ENCODE peak calls at places on chromosomes 13 and 19, in four cellular contexts. A is mesendoderm, I is IMR-90, P is H1. H is an unnamed sample.

GRCh38 chr13:41651413-41652068 is 194.2 kb downstream of the RGCC start:
- DNase-seq in A (peak; percentile 47), I (no peak), P (no peak), H (no peak)

GRCh38 chr13:43529796-43530195 is 257.0 kb downstream of the ENOX1 start:
- DNase-seq in A (no peak), I (no peak), P (no peak), H (no peak)

GRCh38 chr19:17450264-17451075 is 2.0 kb upstream of the TMEM221 start:
- DNase-seq in A (no peak), I (no peak), P (no peak), H (no peak)

GRCh38 chr13:45207319-45207718 is 6.5 kb upstream of the KCTD4 start:
- DNase-seq in A (no peak), I (no peak), P (no peak), H (no peak)

GRCh38 chr13:40292108-40292507 is 374.3 kb downstream of the FOXO1 start:
- DNase-seq in A (no peak), I (no peak), P (no peak), H (no peak)

GRCh38 chr13:82627183-82627582 is 1255.1 kb downstream of the SLITRK1 start:
- DNase-seq in A (no peak), I (peak; percentile 91), P (no peak), H (no peak)

GRCh38 chr19:43455321-43456113 is 9.9 kb downstream of the LYPD3 start:
- DNase-seq in A (no peak), I (no peak), P (no peak), H (no peak)

GRCh38 chr13:27476943-27477681 is 26.7 kb upstream of the MTIF3 start:
- DNase-seq in A (no peak), I (peak; percentile 50), P (no peak), H (no peak)

GRCh38 chr19:55447421-55448174 is 4.5 kb upstream of the SHISA7 start:
- DNase-seq in A (peak; percentile 62), I (peak; percentile 15), P (no peak), H (no peak)

GRCh38 chr19:7606289-7606688 is 10.6 kb downstream of the CAMSAP3 start:
- DNase-seq in A (no peak), I (no peak), P (no peak), H (no peak)

GRCh38 chr19:7605490-7606222 is 10.0 kb downstream of the CAMSAP3 start:
- DNase-seq in A (peak; percentile 83), I (no peak), P (peak; percentile 86), H (peak; percentile 84)

GRCh38 chr19:7610491-7611240 is 15.0 kb downstream of the CAMSAP3 start:
- DNase-seq in A (no peak), I (no peak), P (no peak), H (no peak)

GRCh38 chr19:7607874-7608560 is 12.4 kb downstream of the CAMSAP3 start:
- DNase-seq in A (no peak), I (no peak), P (no peak), H (no peak)

GRCh38 chr19:7607212-7607873 is 11.7 kb downstream of the CAMSAP3 start:
- DNase-seq in A (no peak), I (no peak), P (no peak), H (no peak)
- H3K56ac ChIP-seq in A (no peak overlapping the region), I (no peak overlapping the region), P (no peak overlapping the region), H (no peak overlapping the region)

GRCh38 chr19:39390759-39391592 is at the start of the genes MED29 and PAF1:
- DNase-seq in A (peak; percentile 100), I (peak; percentile 100), P (peak; percentile 91), H (peak; percentile 99)
- H2BK120ac ChIP-seq in A (no peak within 1 kb of the TSS), I (peak within 1 kb of the TSS; percentile 70), P (no peak within 1 kb of the TSS), H (no peak within 1 kb of the TSS)

DNA sequence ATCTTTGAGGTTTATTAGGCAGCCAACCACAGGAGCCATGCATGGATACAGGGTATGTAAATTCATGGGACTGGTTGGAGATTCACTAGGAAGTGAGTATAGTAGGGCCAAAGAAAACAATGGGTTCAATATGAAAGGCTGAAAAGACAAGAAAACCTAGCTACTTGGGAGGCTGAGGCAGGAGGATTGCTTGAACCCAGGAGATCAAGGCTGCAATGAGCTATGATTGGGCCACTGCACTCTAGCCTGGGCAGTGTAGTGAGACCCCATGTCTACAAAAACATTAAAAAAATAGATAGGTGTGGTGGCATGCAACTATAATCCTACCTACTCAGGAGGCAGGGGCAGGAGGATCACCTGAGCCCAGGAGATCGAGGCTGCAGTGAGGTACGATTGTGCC is 10.3 kb upstream of the SLC1A5 start:
- DNase-seq in A (no peak), I (no peak), P (no peak), H (no peak)
- H3K27ac ChIP-seq in A (no peak overlapping the region), I (no peak overlapping the region), P (no peak overlapping the region), H (no peak overlapping the region)

GRCh38 chr19:38430931-38431330 is 2.6 kb upstream of the RYR1 start:
- DNase-seq in A (no peak), I (no peak), P (no peak), H (no peak)
- H3K56ac ChIP-seq in A (no peak overlapping the region), I (no peak overlapping the region), P (no peak overlapping the region), H (no peak overlapping the region)

GRCh38 chr19:56806639-56807038 is 33.9 kb downstream of the PEG3 start:
- DNase-seq in A (no peak), I (no peak), P (no peak), H (no peak)
- H2BK120ac ChIP-seq in A (no peak overlapping the region), I (no peak overlapping the region), P (no peak overlapping the region), H (no peak overlapping the region)

GRCh38 chr19:3572855-3573161 is at the start of gene HMG20B:
- DNase-seq in A (no peak), I (no peak), P (no peak), H (no peak)
- H3K27ac ChIP-seq in A (peak within 1 kb of the TSS; percentile 22), I (peak within 1 kb of the TSS; percentile 24), P (peak within 1 kb of the TSS; percentile 51), H (no peak within 1 kb of the TSS)

DNA sequence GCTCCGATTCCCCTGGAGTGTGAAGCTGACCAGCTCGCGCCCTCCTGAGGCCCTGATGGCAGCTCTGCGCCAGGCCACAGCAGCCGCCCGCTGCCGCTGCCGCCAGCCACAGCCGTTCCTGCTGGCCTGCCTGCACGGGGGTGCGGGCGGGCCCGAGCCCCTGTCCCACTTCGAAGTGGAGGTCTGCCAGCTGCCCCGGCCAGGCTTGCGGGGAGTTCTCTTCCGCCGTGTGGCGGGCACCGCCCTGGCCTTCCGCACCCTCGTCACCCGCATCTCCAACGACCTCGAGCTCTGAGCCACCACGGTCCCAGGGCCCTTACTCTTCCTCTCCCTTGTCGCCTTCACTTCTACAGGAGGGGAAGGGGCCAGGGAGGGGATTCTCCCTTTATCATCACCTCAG is 20.3 kb downstream of the CKM start:
- DNase-seq in A (no peak), I (no peak), P (no peak), H (no peak)
- H3K56ac ChIP-seq in A (no peak overlapping the region), I (no peak overlapping the region), P (no peak overlapping the region), H (no peak overlapping the region)

DNA sequence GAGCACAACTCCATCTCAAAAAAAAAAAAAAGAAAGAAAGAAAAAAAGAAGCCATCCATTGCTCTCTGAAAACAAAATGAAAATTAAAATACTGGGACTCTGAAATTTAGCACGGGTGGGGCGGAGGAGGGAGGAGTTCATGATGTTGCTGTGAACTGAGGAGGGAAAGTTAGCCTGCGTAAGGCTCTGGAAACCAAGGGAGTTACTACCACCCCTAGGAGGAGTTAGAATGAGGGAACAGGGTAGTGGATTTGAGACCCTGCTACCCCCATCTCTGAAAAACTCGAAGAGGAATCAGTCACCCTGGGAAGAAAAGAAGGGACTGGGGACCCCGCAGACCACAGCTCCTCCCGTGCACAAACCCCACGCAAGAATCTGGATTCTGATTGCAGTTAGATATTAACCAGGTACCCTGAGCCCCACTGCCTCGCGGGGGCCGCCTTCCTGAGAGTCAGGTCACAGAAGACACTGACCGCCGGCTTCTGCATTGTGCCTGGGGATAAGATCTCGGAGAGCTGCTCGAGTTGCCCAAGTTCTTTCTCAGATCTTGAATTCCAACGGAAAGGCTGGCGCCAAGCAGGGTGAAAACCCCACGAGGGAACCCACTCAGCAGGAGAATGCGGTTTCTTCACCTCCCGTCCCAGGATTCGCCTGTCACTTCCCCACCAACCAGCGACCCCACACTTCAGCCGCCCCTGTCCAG is 941 bp downstream of the ZNF442 start:
- DNase-seq in A (peak; percentile 17), I (peak; percentile 4), P (no peak), H (peak; percentile 18)
- H2BK120ac ChIP-seq in A (no peak overlapping the region), I (no peak overlapping the region), P (no peak overlapping the region), H (no peak overlapping the region)

DNA sequence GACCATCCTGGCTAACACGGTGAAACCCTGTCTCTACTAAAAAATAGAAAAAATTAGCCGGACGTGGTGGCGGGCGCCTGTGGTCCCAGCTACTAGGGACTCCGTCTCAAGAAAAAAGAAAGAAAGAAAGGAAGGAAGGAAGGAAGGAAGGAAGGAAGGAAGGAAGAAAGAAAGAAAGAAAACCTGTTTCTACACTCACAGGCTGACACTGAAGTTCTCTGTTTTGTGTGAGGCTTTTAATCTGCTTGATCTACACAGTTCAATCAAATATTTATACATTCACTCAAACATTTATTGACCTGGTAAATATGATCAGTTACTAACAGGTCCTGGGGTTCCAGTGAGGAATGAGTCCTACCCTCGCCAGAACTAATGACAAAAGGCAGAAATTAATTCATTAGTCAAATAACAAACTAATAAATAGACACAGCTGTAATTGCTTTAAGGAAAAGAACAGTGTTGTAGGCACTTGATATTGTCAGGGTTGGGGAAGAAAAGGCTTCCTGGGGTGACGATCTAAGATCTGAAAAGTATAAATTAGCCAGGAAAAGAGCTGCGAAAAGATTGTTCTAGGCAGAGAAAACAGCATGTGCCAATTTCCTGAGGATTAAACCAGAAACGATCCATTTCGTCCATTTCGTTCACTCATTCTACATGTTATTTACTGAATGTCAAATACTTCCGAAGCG is 814 bp upstream of the CHAF1A start:
- DNase-seq in A (no peak), I (no peak), P (no peak), H (no peak)
- H3K27ac ChIP-seq in A (no peak overlapping the region), I (no peak overlapping the region), P (no peak overlapping the region), H (no peak overlapping the region)

DNA sequence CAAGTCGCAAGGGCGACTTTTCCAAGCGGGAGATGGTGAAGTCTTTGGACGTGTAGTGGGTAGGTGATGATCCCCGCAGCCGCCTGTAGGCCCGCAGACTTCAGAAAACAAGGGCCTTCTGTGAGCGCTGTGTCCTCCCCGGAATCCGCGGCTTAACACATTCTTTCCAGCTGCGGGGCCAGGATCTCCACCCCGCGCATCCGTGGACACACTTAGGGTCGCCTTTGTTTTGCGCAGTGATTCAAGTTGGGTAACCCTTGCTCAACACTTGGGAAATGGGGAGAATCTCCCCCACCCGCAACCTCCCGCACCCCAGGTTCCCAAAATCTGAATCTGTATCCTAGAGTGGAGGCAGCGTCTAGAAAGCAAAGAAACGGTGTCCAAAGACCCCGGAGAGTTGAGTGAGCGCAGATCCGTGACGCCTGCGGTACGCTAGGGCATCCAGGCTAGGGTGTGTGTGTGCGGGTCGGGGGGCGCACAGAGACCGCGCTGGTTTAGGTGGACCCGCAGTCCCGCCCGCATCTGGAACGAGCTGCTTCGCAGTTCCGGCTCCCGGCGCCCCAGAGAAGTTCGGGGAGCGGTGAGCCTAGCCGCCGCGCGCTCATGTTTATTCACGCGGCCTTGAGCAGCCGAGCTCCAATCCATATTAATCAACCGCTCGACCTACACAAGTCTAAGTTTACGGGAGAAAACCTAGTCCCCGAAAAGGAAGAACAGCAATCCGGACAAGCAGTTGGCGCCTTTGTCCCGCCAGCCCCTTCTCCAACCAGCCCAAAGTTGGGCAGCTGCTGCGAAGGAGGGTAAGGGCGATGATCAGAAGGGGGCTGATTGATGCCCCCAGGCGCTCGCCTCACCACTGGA is 9.9 kb downstream of the SOX21 start:
- DNase-seq in A (no peak), I (no peak), P (peak; percentile 65), H (no peak)
- H3K56ac ChIP-seq in A (no peak overlapping the region), I (no peak overlapping the region), P (no peak overlapping the region), H (no peak overlapping the region)